ENCODE peak calls at places on chromosomes 1 and 21, in ten cellular contexts. One of them, this sample, is unnamed.

GRCh38 chr1:6285356-6285755 is 24.5 kb upstream of the GPR153 start:
- DNase-seq in HT1080: no peak
- DNase-seq in GM23338: no peak
- DNase-seq in myocyte: no peak
- DNase-seq in activated naive CD8-positive, alpha-beta T cell treated with anti-CD3 and anti-CD28 coated beads, Interleukin-2, amount 50 U/mL, for 24 hours: no peak
- DNase-seq in left ventricle myocardium inferior: no peak
- DNase-seq in GM13976: no peak
- DNase-seq in foreskin fibroblast: no peak
- DNase-seq in GM12865: no peak
- DNase-seq in GM03348: no peak
- DNase-seq in this sample: no peak

GRCh38 chr21:34807146-34807880 is 138.5 kb downstream of the CLIC6 start:
- DNase-seq in HT1080: peak; percentile 98
- DNase-seq in GM23338: no peak
- DNase-seq in myocyte: peak; percentile 73
- DNase-seq in activated naive CD8-positive, alpha-beta T cell treated with anti-CD3 and anti-CD28 coated beads, Interleukin-2, amount 50 U/mL, for 24 hours: peak; percentile 69
- DNase-seq in left ventricle myocardium inferior: no peak
- DNase-seq in GM13976: peak; percentile 65
- DNase-seq in foreskin fibroblast: peak; percentile 90
- DNase-seq in GM12865: peak; percentile 65
- DNase-seq in GM03348: peak; percentile 84
- DNase-seq in this sample: peak; percentile 69

GRCh38 chr1:29744684-29745490 is 508.6 kb downstream of the PTPRU start:
- DNase-seq in HT1080: no peak
- DNase-seq in GM23338: peak; percentile 8
- DNase-seq in myocyte: no peak
- DNase-seq in activated naive CD8-positive, alpha-beta T cell treated with anti-CD3 and anti-CD28 coated beads, Interleukin-2, amount 50 U/mL, for 24 hours: no peak
- DNase-seq in left ventricle myocardium inferior: no peak
- DNase-seq in GM13976: no peak
- DNase-seq in foreskin fibroblast: no peak
- DNase-seq in GM12865: no peak
- DNase-seq in GM03348: no peak
- DNase-seq in this sample: no peak

GRCh38 chr1:184644771-184645170 is 109.9 kb downstream of the EDEM3 start:
- DNase-seq in HT1080: no peak
- DNase-seq in GM23338: no peak
- DNase-seq in myocyte: no peak
- DNase-seq in activated naive CD8-positive, alpha-beta T cell treated with anti-CD3 and anti-CD28 coated beads, Interleukin-2, amount 50 U/mL, for 24 hours: no peak
- DNase-seq in left ventricle myocardium inferior: no peak
- DNase-seq in GM13976: no peak
- DNase-seq in foreskin fibroblast: no peak
- DNase-seq in GM12865: no peak
- DNase-seq in GM03348: no peak
- DNase-seq in this sample: no peak

GRCh38 chr1:115158181-115158580 is 68.9 kb upstream of the TSPAN2 start:
- DNase-seq in HT1080: no peak
- DNase-seq in GM23338: no peak
- DNase-seq in myocyte: no peak
- DNase-seq in activated naive CD8-positive, alpha-beta T cell treated with anti-CD3 and anti-CD28 coated beads, Interleukin-2, amount 50 U/mL, for 24 hours: no peak
- DNase-seq in left ventricle myocardium inferior: peak; percentile 33
- DNase-seq in GM13976: no peak
- DNase-seq in foreskin fibroblast: peak; percentile 76
- DNase-seq in GM12865: no peak
- DNase-seq in GM03348: peak; percentile 49
- DNase-seq in this sample: no peak

GRCh38 chr1:66981679-66982078 is 56.9 kb downstream of the MIER1 start:
- DNase-seq in HT1080: no peak
- DNase-seq in GM23338: no peak
- DNase-seq in myocyte: peak; percentile 31
- DNase-seq in activated naive CD8-positive, alpha-beta T cell treated with anti-CD3 and anti-CD28 coated beads, Interleukin-2, amount 50 U/mL, for 24 hours: peak; percentile 18
- DNase-seq in left ventricle myocardium inferior: no peak
- DNase-seq in GM13976: peak; percentile 21
- DNase-seq in foreskin fibroblast: no peak
- DNase-seq in GM12865: peak; percentile 36
- DNase-seq in GM03348: peak; percentile 11
- DNase-seq in this sample: no peak

GRCh38 chr1:33312413-33312749 is 8.5 kb downstream of the A3GALT2 start:
- DNase-seq in HT1080: no peak
- DNase-seq in GM23338: no peak
- DNase-seq in myocyte: no peak
- DNase-seq in activated naive CD8-positive, alpha-beta T cell treated with anti-CD3 and anti-CD28 coated beads, Interleukin-2, amount 50 U/mL, for 24 hours: no peak
- DNase-seq in left ventricle myocardium inferior: no peak
- DNase-seq in GM13976: no peak
- DNase-seq in foreskin fibroblast: no peak
- DNase-seq in GM12865: no peak
- DNase-seq in GM03348: no peak
- DNase-seq in this sample: no peak

GRCh38 chr21:31201548-31201947 is 142.5 kb downstream of the TIAM1 start:
- DNase-seq in HT1080: no peak
- DNase-seq in GM23338: no peak
- DNase-seq in myocyte: peak; percentile 62
- DNase-seq in activated naive CD8-positive, alpha-beta T cell treated with anti-CD3 and anti-CD28 coated beads, Interleukin-2, amount 50 U/mL, for 24 hours: no peak
- DNase-seq in left ventricle myocardium inferior: no peak
- DNase-seq in GM13976: no peak
- DNase-seq in foreskin fibroblast: no peak
- DNase-seq in GM12865: peak; percentile 18
- DNase-seq in GM03348: peak; percentile 63
- DNase-seq in this sample: peak; percentile 86

GRCh38 chr1:168618887-168619286 is 42.5 kb downstream of the XCL1 start:
- DNase-seq in HT1080: no peak
- DNase-seq in GM23338: no peak
- DNase-seq in myocyte: no peak
- DNase-seq in activated naive CD8-positive, alpha-beta T cell treated with anti-CD3 and anti-CD28 coated beads, Interleukin-2, amount 50 U/mL, for 24 hours: no peak
- DNase-seq in left ventricle myocardium inferior: no peak
- DNase-seq in GM13976: no peak
- DNase-seq in foreskin fibroblast: no peak
- DNase-seq in GM12865: no peak
- DNase-seq in GM03348: no peak
- DNase-seq in this sample: no peak

GRCh38 chr1:23624440-23624839 is 65.1 kb upstream of the ID3 start:
- DNase-seq in HT1080: no peak
- DNase-seq in GM23338: no peak
- DNase-seq in myocyte: no peak
- DNase-seq in activated naive CD8-positive, alpha-beta T cell treated with anti-CD3 and anti-CD28 coated beads, Interleukin-2, amount 50 U/mL, for 24 hours: peak; percentile 79
- DNase-seq in left ventricle myocardium inferior: no peak
- DNase-seq in GM13976: peak; percentile 51
- DNase-seq in foreskin fibroblast: no peak
- DNase-seq in GM12865: peak; percentile 44
- DNase-seq in GM03348: no peak
- DNase-seq in this sample: no peak

GRCh38 chr1:9180077-9180819 is 51.3 kb upstream of the GPR157 start:
- DNase-seq in HT1080: peak; percentile 28
- DNase-seq in GM23338: no peak
- DNase-seq in myocyte: no peak
- DNase-seq in activated naive CD8-positive, alpha-beta T cell treated with anti-CD3 and anti-CD28 coated beads, Interleukin-2, amount 50 U/mL, for 24 hours: no peak
- DNase-seq in left ventricle myocardium inferior: no peak
- DNase-seq in GM13976: no peak
- DNase-seq in foreskin fibroblast: no peak
- DNase-seq in GM12865: no peak
- DNase-seq in GM03348: no peak
- DNase-seq in this sample: no peak